ENCODE peak calls at places on chromosomes 3 and 15, in ten cellular contexts. One of them, this sample, is unnamed.

GRCh38 chr3:23329471-23329870 is 126.3 kb downstream of the UBE2E2 start:
- DNase-seq in ovary: no peak
- DNase-seq in uterus: no peak
- DNase-seq in substantia nigra: no peak
- DNase-seq in A549: no peak
- DNase-seq in cardiac muscle cell: no peak
- DNase-seq in CD4-positive, CD25-positive, alpha-beta regulatory T cell: no peak
- DNase-seq in OCI-LY7: no peak
- DNase-seq in GM23338: no peak
- DNase-seq in endothelial cell of umbilical vein: no peak
- DNase-seq in this sample: no peak

GRCh38 chr3:156535162-156535627 is 19.7 kb downstream of the SSR3 start:
- DNase-seq in ovary: peak
- DNase-seq in uterus: peak
- DNase-seq in substantia nigra: peak
- DNase-seq in A549: peak
- DNase-seq in cardiac muscle cell: peak
- DNase-seq in CD4-positive, CD25-positive, alpha-beta regulatory T cell: no peak
- DNase-seq in OCI-LY7: peak
- DNase-seq in GM23338: peak
- DNase-seq in endothelial cell of umbilical vein: peak
- DNase-seq in this sample: no peak

GRCh38 chr15:65370885-65371284 is 6.9 kb downstream of the IGDCC3 start:
- DNase-seq in ovary: no peak
- DNase-seq in uterus: no peak
- DNase-seq in substantia nigra: no peak
- DNase-seq in A549: no peak
- DNase-seq in cardiac muscle cell: no peak
- DNase-seq in CD4-positive, CD25-positive, alpha-beta regulatory T cell: no peak
- DNase-seq in OCI-LY7: no peak
- DNase-seq in GM23338: no peak
- DNase-seq in endothelial cell of umbilical vein: no peak
- DNase-seq in this sample: no peak

GRCh38 chr15:45105586-45105985 is 8.4 kb downstream of the DUOX2 start:
- DNase-seq in ovary: no peak
- DNase-seq in uterus: no peak
- DNase-seq in substantia nigra: no peak
- DNase-seq in A549: no peak
- DNase-seq in cardiac muscle cell: no peak
- DNase-seq in CD4-positive, CD25-positive, alpha-beta regulatory T cell: no peak
- DNase-seq in OCI-LY7: no peak
- DNase-seq in GM23338: no peak
- DNase-seq in endothelial cell of umbilical vein: no peak
- DNase-seq in this sample: no peak

GRCh38 chr3:120855665-120856437 is 52.2 kb upstream of the STXBP5L start:
- DNase-seq in ovary: peak
- DNase-seq in uterus: peak
- DNase-seq in substantia nigra: no peak
- DNase-seq in A549: peak
- DNase-seq in cardiac muscle cell: peak
- DNase-seq in CD4-positive, CD25-positive, alpha-beta regulatory T cell: no peak
- DNase-seq in OCI-LY7: no peak
- DNase-seq in GM23338: peak
- DNase-seq in endothelial cell of umbilical vein: no peak
- DNase-seq in this sample: no peak

GRCh38 chr3:42497009-42497731 is 5.3 kb upstream of the VIPR1 start:
- DNase-seq in ovary: no peak
- DNase-seq in uterus: no peak
- DNase-seq in substantia nigra: no peak
- DNase-seq in A549: peak
- DNase-seq in cardiac muscle cell: peak
- DNase-seq in CD4-positive, CD25-positive, alpha-beta regulatory T cell: no peak
- DNase-seq in OCI-LY7: no peak
- DNase-seq in GM23338: peak
- DNase-seq in endothelial cell of umbilical vein: no peak
- DNase-seq in this sample: no peak

GRCh38 chr3:105274536-105274935 is 92.2 kb upstream of the ALCAM start:
- DNase-seq in ovary: no peak
- DNase-seq in uterus: no peak
- DNase-seq in substantia nigra: no peak
- DNase-seq in A549: peak
- DNase-seq in cardiac muscle cell: no peak
- DNase-seq in CD4-positive, CD25-positive, alpha-beta regulatory T cell: no peak
- DNase-seq in OCI-LY7: no peak
- DNase-seq in GM23338: no peak
- DNase-seq in endothelial cell of umbilical vein: no peak
- DNase-seq in this sample: no peak

GRCh38 chr3:117842086-117842485 is 1132.5 kb downstream of the TUSC7 start:
- DNase-seq in ovary: no peak
- DNase-seq in uterus: no peak
- DNase-seq in substantia nigra: no peak
- DNase-seq in A549: no peak
- DNase-seq in cardiac muscle cell: no peak
- DNase-seq in CD4-positive, CD25-positive, alpha-beta regulatory T cell: no peak
- DNase-seq in OCI-LY7: no peak
- DNase-seq in GM23338: no peak
- DNase-seq in endothelial cell of umbilical vein: no peak
- DNase-seq in this sample: no peak

GRCh38 chr3:144756704-144757440 is 785.2 kb downstream of the DIPK2A start:
- DNase-seq in ovary: no peak
- DNase-seq in uterus: no peak
- DNase-seq in substantia nigra: no peak
- DNase-seq in A549: no peak
- DNase-seq in cardiac muscle cell: no peak
- DNase-seq in CD4-positive, CD25-positive, alpha-beta regulatory T cell: no peak
- DNase-seq in OCI-LY7: no peak
- DNase-seq in GM23338: no peak
- DNase-seq in endothelial cell of umbilical vein: no peak
- DNase-seq in this sample: no peak

GRCh38 chr3:187161556-187161955 is 22.3 kb upstream of the RPL39L start:
- DNase-seq in ovary: no peak
- DNase-seq in uterus: no peak
- DNase-seq in substantia nigra: no peak
- DNase-seq in A549: no peak
- DNase-seq in cardiac muscle cell: no peak
- DNase-seq in CD4-positive, CD25-positive, alpha-beta regulatory T cell: no peak
- DNase-seq in OCI-LY7: no peak
- DNase-seq in GM23338: no peak
- DNase-seq in endothelial cell of umbilical vein: no peak
- DNase-seq in this sample: no peak

GRCh38 chr3:24829632-24830229 is 335.1 kb upstream of the THRB start:
- DNase-seq in ovary: no peak
- DNase-seq in uterus: peak
- DNase-seq in substantia nigra: no peak
- DNase-seq in A549: peak
- DNase-seq in cardiac muscle cell: peak
- DNase-seq in CD4-positive, CD25-positive, alpha-beta regulatory T cell: no peak
- DNase-seq in OCI-LY7: no peak
- DNase-seq in GM23338: peak
- DNase-seq in endothelial cell of umbilical vein: peak
- DNase-seq in this sample: no peak

GRCh38 chr3:11568503-11569155 is 75.1 kb downstream of the VGLL4 start:
- DNase-seq in ovary: peak
- DNase-seq in uterus: peak
- DNase-seq in substantia nigra: peak
- DNase-seq in A549: peak
- DNase-seq in cardiac muscle cell: peak
- DNase-seq in CD4-positive, CD25-positive, alpha-beta regulatory T cell: no peak
- DNase-seq in OCI-LY7: no peak
- DNase-seq in GM23338: no peak
- DNase-seq in endothelial cell of umbilical vein: peak
- DNase-seq in this sample: no peak

GRCh38 chr3:14907043-14907966 is 40.1 kb upstream of the NR2C2 start:
- DNase-seq in ovary: no peak
- DNase-seq in uterus: no peak
- DNase-seq in substantia nigra: no peak
- DNase-seq in A549: no peak
- DNase-seq in cardiac muscle cell: no peak
- DNase-seq in CD4-positive, CD25-positive, alpha-beta regulatory T cell: no peak
- DNase-seq in OCI-LY7: no peak
- DNase-seq in GM23338: no peak
- DNase-seq in endothelial cell of umbilical vein: no peak
- DNase-seq in this sample: no peak

GRCh38 chr15:41921167-41921566 is 27.3 kb upstream of the SPTBN5 start:
- DNase-seq in ovary: no peak
- DNase-seq in uterus: no peak
- DNase-seq in substantia nigra: no peak
- DNase-seq in A549: no peak
- DNase-seq in cardiac muscle cell: no peak
- DNase-seq in CD4-positive, CD25-positive, alpha-beta regulatory T cell: no peak
- DNase-seq in OCI-LY7: no peak
- DNase-seq in GM23338: no peak
- DNase-seq in endothelial cell of umbilical vein: peak
- DNase-seq in this sample: no peak

GRCh38 chr3:99765042-99765942 is 52.4 kb upstream of the CMSS1 start:
- DNase-seq in ovary: no peak
- DNase-seq in uterus: no peak
- DNase-seq in substantia nigra: no peak
- DNase-seq in A549: no peak
- DNase-seq in cardiac muscle cell: peak
- DNase-seq in CD4-positive, CD25-positive, alpha-beta regulatory T cell: no peak
- DNase-seq in OCI-LY7: no peak
- DNase-seq in GM23338: no peak
- DNase-seq in endothelial cell of umbilical vein: peak
- DNase-seq in this sample: no peak

GRCh38 chr3:125062904-125063618 is 7.3 kb upstream of the HEG1 start:
- DNase-seq in ovary: no peak
- DNase-seq in uterus: no peak
- DNase-seq in substantia nigra: no peak
- DNase-seq in A549: peak
- DNase-seq in cardiac muscle cell: peak
- DNase-seq in CD4-positive, CD25-positive, alpha-beta regulatory T cell: no peak
- DNase-seq in OCI-LY7: no peak
- DNase-seq in GM23338: no peak
- DNase-seq in endothelial cell of umbilical vein: peak
- DNase-seq in this sample: no peak

GRCh38 chr3:71994203-71994602 is 209.3 kb upstream of the PROK2 start:
- DNase-seq in ovary: no peak
- DNase-seq in uterus: no peak
- DNase-seq in substantia nigra: no peak
- DNase-seq in A549: no peak
- DNase-seq in cardiac muscle cell: no peak
- DNase-seq in CD4-positive, CD25-positive, alpha-beta regulatory T cell: no peak
- DNase-seq in OCI-LY7: no peak
- DNase-seq in GM23338: no peak
- DNase-seq in endothelial cell of umbilical vein: no peak
- DNase-seq in this sample: no peak

GRCh38 chr3:186806173-186807055 is at the start of gene RFC4:
- DNase-seq in ovary: peak
- DNase-seq in uterus: peak
- DNase-seq in substantia nigra: peak
- DNase-seq in A549: peak
- DNase-seq in cardiac muscle cell: peak
- DNase-seq in CD4-positive, CD25-positive, alpha-beta regulatory T cell: peak
- DNase-seq in OCI-LY7: peak
- DNase-seq in GM23338: peak
- DNase-seq in endothelial cell of umbilical vein: peak
- DNase-seq in this sample: peak

GRCh38 chr3:129575233-129575986 is 31.1 kb downstream of the PLXND1 start:
- DNase-seq in ovary: no peak
- DNase-seq in uterus: no peak
- DNase-seq in substantia nigra: no peak
- DNase-seq in A549: no peak
- DNase-seq in cardiac muscle cell: no peak
- DNase-seq in CD4-positive, CD25-positive, alpha-beta regulatory T cell: no peak
- DNase-seq in OCI-LY7: no peak
- DNase-seq in GM23338: no peak
- DNase-seq in endothelial cell of umbilical vein: no peak
- DNase-seq in this sample: no peak

GRCh38 chr3:57015350-57015729 is 45.1 kb upstream of the SPATA12 start:
- DNase-seq in ovary: no peak
- DNase-seq in uterus: no peak
- DNase-seq in substantia nigra: no peak
- DNase-seq in A549: no peak
- DNase-seq in cardiac muscle cell: no peak
- DNase-seq in CD4-positive, CD25-positive, alpha-beta regulatory T cell: no peak
- DNase-seq in OCI-LY7: peak
- DNase-seq in GM23338: no peak
- DNase-seq in endothelial cell of umbilical vein: no peak
- DNase-seq in this sample: no peak
- H3K27ac ChIP-seq in ovary: no peak
- H3K27ac ChIP-seq in uterus: no peak
- H3K27ac ChIP-seq in substantia nigra: peak
- H3K27ac ChIP-seq in A549: peak
- H3K27ac ChIP-seq in cardiac muscle cell: peak
- H3K27ac ChIP-seq in CD4-positive, CD25-positive, alpha-beta regulatory T cell: no peak
- H3K27ac ChIP-seq in OCI-LY7: peak
- H3K27ac ChIP-seq in GM23338: peak
- H3K27ac ChIP-seq in endothelial cell of umbilical vein: no peak
- H3K27ac ChIP-seq in this sample: no peak

DNA sequence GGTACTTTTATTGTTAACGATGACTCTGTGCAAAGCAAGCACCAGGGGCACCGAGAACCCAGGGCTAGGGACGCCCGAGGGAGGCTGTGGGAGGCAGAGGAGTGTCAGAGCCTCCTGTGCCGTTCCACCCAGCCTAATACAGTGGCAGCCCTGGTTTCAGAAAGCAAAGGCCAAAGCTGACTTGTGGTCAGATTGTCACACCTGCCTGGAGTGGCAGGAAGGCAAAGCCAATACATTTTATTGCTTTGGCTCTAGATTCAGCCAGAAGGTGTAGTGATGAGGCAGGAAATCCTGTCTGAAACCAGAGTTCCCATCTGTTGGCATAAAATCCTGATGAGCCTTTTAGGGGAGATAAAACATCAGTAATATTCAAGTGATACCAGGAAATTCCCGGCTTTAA is 168.3 kb downstream of the SLCO3A1 start:
- DNase-seq in ovary: no peak
- DNase-seq in uterus: no peak
- DNase-seq in substantia nigra: no peak
- DNase-seq in A549: no peak
- DNase-seq in cardiac muscle cell: no peak
- DNase-seq in CD4-positive, CD25-positive, alpha-beta regulatory T cell: no peak
- DNase-seq in OCI-LY7: peak
- DNase-seq in GM23338: no peak
- DNase-seq in endothelial cell of umbilical vein: no peak
- DNase-seq in this sample: no peak
- H3K27ac ChIP-seq in ovary: no peak
- H3K27ac ChIP-seq in uterus: no peak
- H3K27ac ChIP-seq in substantia nigra: no peak
- H3K27ac ChIP-seq in A549: no peak
- H3K27ac ChIP-seq in cardiac muscle cell: no peak
- H3K27ac ChIP-seq in CD4-positive, CD25-positive, alpha-beta regulatory T cell: no peak
- H3K27ac ChIP-seq in OCI-LY7: no peak
- H3K27ac ChIP-seq in GM23338: no peak
- H3K27ac ChIP-seq in endothelial cell of umbilical vein: no peak
- H3K27ac ChIP-seq in this sample: no peak

GRCh38 chr15:49145651-49146609 is 9.5 kb downstream of the COPS2 start:
- DNase-seq in ovary: no peak
- DNase-seq in uterus: no peak
- DNase-seq in substantia nigra: no peak
- DNase-seq in A549: peak
- DNase-seq in cardiac muscle cell: peak
- DNase-seq in CD4-positive, CD25-positive, alpha-beta regulatory T cell: peak
- DNase-seq in OCI-LY7: peak
- DNase-seq in GM23338: peak
- DNase-seq in endothelial cell of umbilical vein: peak
- DNase-seq in this sample: no peak
- H3K27ac ChIP-seq in ovary: no peak
- H3K27ac ChIP-seq in uterus: no peak
- H3K27ac ChIP-seq in substantia nigra: no peak
- H3K27ac ChIP-seq in A549: no peak
- H3K27ac ChIP-seq in cardiac muscle cell: peak
- H3K27ac ChIP-seq in CD4-positive, CD25-positive, alpha-beta regulatory T cell: no peak
- H3K27ac ChIP-seq in OCI-LY7: no peak
- H3K27ac ChIP-seq in GM23338: no peak
- H3K27ac ChIP-seq in endothelial cell of umbilical vein: peak
- H3K27ac ChIP-seq in this sample: no peak

GRCh38 chr3:119310052-119310451 is 15.9 kb downstream of the ARHGAP31 start:
- DNase-seq in ovary: no peak
- DNase-seq in uterus: no peak
- DNase-seq in substantia nigra: no peak
- DNase-seq in A549: no peak
- DNase-seq in cardiac muscle cell: peak
- DNase-seq in CD4-positive, CD25-positive, alpha-beta regulatory T cell: no peak
- DNase-seq in OCI-LY7: no peak
- DNase-seq in GM23338: peak
- DNase-seq in endothelial cell of umbilical vein: no peak
- DNase-seq in this sample: no peak
- H3K27ac ChIP-seq in ovary: no peak
- H3K27ac ChIP-seq in uterus: no peak
- H3K27ac ChIP-seq in substantia nigra: no peak
- H3K27ac ChIP-seq in A549: no peak
- H3K27ac ChIP-seq in cardiac muscle cell: no peak
- H3K27ac ChIP-seq in CD4-positive, CD25-positive, alpha-beta regulatory T cell: no peak
- H3K27ac ChIP-seq in OCI-LY7: no peak
- H3K27ac ChIP-seq in GM23338: no peak
- H3K27ac ChIP-seq in endothelial cell of umbilical vein: no peak
- H3K27ac ChIP-seq in this sample: no peak

This sample was measured in effector memory CD4-positive, alpha-beta T cell.